ENCODE peak calls at places on chromosome 2, in six cellular contexts. I, L, N, M, A and J are unnamed samples.

GRCh38 chr2:162126145-162126926 is 25.7 kb downstream of the GCG start:
- DNase-seq in M (no peak), N (no peak), L (no peak), A (no peak), I (peak), J (peak)

GRCh38 chr2:97660775-97661417 is 2.9 kb downstream of the ACTR1B start:
- DNase-seq in M (no peak), N (no peak), I (peak), A (no peak), L (no peak), J (peak)

GRCh38 chr2:218883491-218884490 is 3.1 kb downstream of the WNT10A start:
- DNase-seq in A (peak), M (no peak), N (no peak), I (no peak), L (no peak), J (peak)

GRCh38 chr2:118431997-118432396 is 343.7 kb downstream of the INSIG2 start:
- DNase-seq in A (no peak), I (no peak), M (no peak), L (no peak), N (no peak), J (peak)

GRCh38 chr2:172086349-172087190 is 1.3 kb downstream of the DLX1 start:
- DNase-seq in I (no peak), N (no peak), L (peak), A (peak), M (no peak), J (peak)

GRCh38 chr2:132797551-132797950 is 127.5 kb upstream of the LYPD1 start:
- DNase-seq in L (no peak), M (no peak), I (peak), N (no peak), A (no peak), J (peak)

GRCh38 chr2:100919316-100919715 is 82.8 kb upstream of the RPL31 start:
- DNase-seq in A (no peak), M (no peak), I (no peak), L (no peak), N (no peak), J (no peak)

GRCh38 chr2:120617055-120617454 is 118.6 kb upstream of the GLI2 start:
- DNase-seq in M (no peak), N (no peak), L (no peak), I (no peak), A (no peak), J (peak)

GRCh38 chr2:135744761-135745314 is 3.2 kb downstream of the UBXN4 start:
- DNase-seq in N (no peak), A (peak), I (peak), M (no peak), L (no peak), J (peak)

GRCh38 chr2:174728096-174728495 is 36.2 kb downstream of the CHRNA1 start:
- DNase-seq in L (no peak), A (no peak), I (no peak), N (no peak), M (no peak), J (no peak)

GRCh38 chr2:42754021-42754775 is 9.7 kb downstream of the OXER1 start:
- DNase-seq in A (no peak), M (no peak), I (peak), N (no peak), L (no peak), J (peak)

GRCh38 chr2:140643761-140644187 is 1487.0 kb downstream of the LRP1B start:
- DNase-seq in M (no peak), N (no peak), I (peak), A (no peak), L (no peak), J (no peak)

GRCh38 chr2:128026422-128027277 is 1.2 kb downstream of the SAP130 start:
- DNase-seq in N (no peak), I (peak), A (no peak), L (no peak), M (no peak), J (peak)

GRCh38 chr2:111695441-111696007 is 188.5 kb downstream of the ANAPC1 start:
- DNase-seq in N (no peak), L (no peak), M (no peak), A (no peak), I (no peak), J (no peak)

GRCh38 chr2:219648963-219649362 is 21.5 kb downstream of the SLC4A3 start:
- DNase-seq in M (no peak), N (no peak), I (no peak), A (no peak), L (no peak), J (no peak)

GRCh38 chr2:163248321-163249090 is 409.9 kb upstream of the KCNH7 start:
- DNase-seq in M (no peak), L (no peak), A (no peak), I (no peak), N (no peak), J (no peak)

GRCh38 chr2:162382283-162382682 is 38.4 kb downstream of the GCA start:
- DNase-seq in M (no peak), I (no peak), L (no peak), N (no peak), A (no peak), J (peak)

GRCh38 chr2:27627963-27628766 is 647 bp downstream of the CCDC121 start:
- DNase-seq in L (no peak), I (peak), A (no peak), M (no peak), N (no peak), J (peak)

GRCh38 chr2:126661702-126662465 is 5.9 kb downstream of the GYPC start:
- DNase-seq in N (no peak), M (no peak), I (no peak), A (no peak), L (no peak), J (no peak)

GRCh38 chr2:182048088-182048487 is 62.4 kb downstream of the PPP1R1C start:
- DNase-seq in A (no peak), I (no peak), N (no peak), L (no peak), M (no peak), J (no peak)

GRCh38 chr2:105604938-105605337 is 139.8 kb upstream of the NCK2 start:
- DNase-seq in N (peak), M (no peak), A (no peak), I (no peak), L (no peak), J (peak)

GRCh38 chr2:215966951-215967350 is 46.4 kb downstream of the MREG start:
- DNase-seq in N (no peak), I (peak), M (no peak), L (no peak), A (no peak), J (peak)

GRCh38 chr2:7748717-7749415 is 831.7 kb downstream of the RNF144A start:
- DNase-seq in M (no peak), N (no peak), A (no peak), I (peak), L (peak), J (peak)

GRCh38 chr2:54522624-54523281 is 66.6 kb downstream of the SPTBN1 start:
- DNase-seq in N (no peak), A (peak), I (peak), M (peak), L (no peak), J (peak)

GRCh38 chr2:239055756-239056493 is 208.0 kb downstream of the TWIST2 start:
- DNase-seq in A (no peak), L (no peak), I (no peak), N (peak), M (no peak), J (no peak)